ENCODE peak calls at places on chromosomes 1 and 21, in ten cellular contexts. M is GM18507, Y is MCF 10A, D is upper lobe of right lung, A is EL, J is tibial artery, H is fibroblast of lung, P is cortex of kidney, S is SHP77, O is RPMI7951. Q is an unnamed sample.

GRCh38 chr21:37367758-37368535 is 1.4 kb downstream of the DYRK1A start:
- DNase-seq in D (peak), M (no peak), H (peak), J (peak), S (no peak), P (no peak), A (peak), Y (peak), O (peak), Q (no peak)

GRCh38 chr1:203121186-203122015 is 6.1 kb upstream of the ADORA1 start:
- DNase-seq in S (no peak), O (no peak), H (no peak), P (no peak), M (no peak), Y (no peak), A (no peak), D (no peak), J (peak), Q (no peak)

GRCh38 chr1:46530791-46531409 is 20.5 kb downstream of the KNCN start:
- DNase-seq in S (no peak), P (no peak), O (no peak), A (no peak), M (no peak), J (no peak), Y (no peak), H (no peak), D (no peak), Q (no peak)

GRCh38 chr21:41133896-41134522 is 34.0 kb upstream of the BACE2 start:
- DNase-seq in H (peak), P (no peak), A (peak), D (no peak), S (peak), Y (peak), M (no peak), O (peak), J (no peak), Q (no peak)

GRCh38 chr1:226364129-226364899 is 43.6 kb downstream of the PARP1 start:
- DNase-seq in D (no peak), O (no peak), Y (no peak), S (no peak), M (no peak), J (no peak), H (peak), P (no peak), A (no peak), Q (no peak)

GRCh38 chr1:92475029-92475428 is 11.7 kb downstream of the GFI1 start:
- DNase-seq in H (no peak), O (no peak), Y (no peak), M (no peak), J (no peak), S (no peak), A (no peak), D (no peak), P (no peak), Q (no peak)

GRCh38 chr1:185821612-185822385 is 87.6 kb downstream of the HMCN1 start:
- DNase-seq in O (peak), A (peak), P (no peak), S (no peak), H (no peak), J (no peak), M (no peak), Y (peak), D (no peak), Q (no peak)

GRCh38 chr1:3695326-3696217 is 43.3 kb downstream of the TP73 start:
- DNase-seq in H (peak), Y (peak), P (no peak), J (no peak), M (peak), A (peak), O (peak), S (peak), D (peak), Q (no peak)

GRCh38 chr1:161200421-161200991 is 1.7 kb upstream of the ADAMTS4 start:
- DNase-seq in Y (no peak), H (no peak), O (no peak), J (no peak), D (no peak), P (no peak), S (no peak), A (no peak), M (no peak), Q (no peak)

GRCh38 chr1:26959722-26960624 is at the start of gene KDF1:
- DNase-seq in S (no peak), P (peak), J (no peak), D (peak), M (no peak), A (no peak), H (no peak), O (no peak), Y (peak), Q (no peak)

GRCh38 chr1:234528073-234528865 is 49.3 kb upstream of the TARBP1 start:
- DNase-seq in O (peak), Y (no peak), S (no peak), P (no peak), A (no peak), J (no peak), M (no peak), H (no peak), D (no peak), Q (no peak)

GRCh38 chr1:243507001-243507671 is 251.3 kb downstream of the SDCCAG8 start:
- DNase-seq in S (no peak), O (no peak), Y (no peak), A (no peak), P (no peak), D (no peak), J (no peak), M (no peak), H (no peak), Q (no peak)

GRCh38 chr1:211547710-211548109 is 31.3 kb downstream of the SLC30A1 start:
- DNase-seq in D (no peak), O (no peak), S (no peak), Y (no peak), H (no peak), A (no peak), J (no peak), P (no peak), M (no peak), Q (no peak)

GRCh38 chr1:147077936-147078605 is 94.2 kb downstream of the PRKAB2 start:
- DNase-seq in P (no peak), H (no peak), Y (no peak), O (no peak), D (no peak), S (no peak), A (no peak), M (no peak), J (no peak), Q (no peak)

GRCh38 chr1:27350673-27351540 is 9.1 kb downstream of the SYTL1 start:
- DNase-seq in J (no peak), S (no peak), M (no peak), O (no peak), D (peak), H (peak), A (no peak), P (no peak), Y (no peak), Q (no peak)

GRCh38 chr1:166080965-166081870 is 85.6 kb downstream of the FAM78B start:
- DNase-seq in M (no peak), O (peak), A (no peak), S (no peak), J (no peak), D (no peak), H (no peak), P (no peak), Y (no peak), Q (no peak)

GRCh38 chr1:183732251-183732650 is 72.7 kb upstream of the RGL1 start:
- DNase-seq in S (no peak), P (no peak), Y (no peak), H (peak), A (no peak), D (no peak), M (no peak), J (no peak), O (no peak), Q (no peak)

GRCh38 chr1:202367200-202367742 is 18.8 kb downstream of the PPP1R12B start:
- DNase-seq in D (no peak), A (no peak), O (peak), S (no peak), J (no peak), H (no peak), M (no peak), Y (no peak), P (no peak), Q (no peak)

GRCh38 chr1:169515641-169516040 is 29.9 kb upstream of the SLC19A2 start:
- DNase-seq in S (no peak), J (no peak), Y (no peak), M (no peak), A (no peak), H (no peak), D (no peak), P (no peak), O (no peak), Q (no peak)

GRCh38 chr1:196209265-196209664 is 399.0 kb downstream of the KCNT2 start:
- DNase-seq in J (no peak), P (no peak), Y (no peak), H (no peak), A (no peak), M (no peak), D (no peak), S (no peak), O (no peak), Q (no peak)

GRCh38 chr1:121595089-121595488 is 410.3 kb downstream of the SRGAP2C start:
- DNase-seq in M (no peak), Y (no peak), D (no peak), A (no peak), J (no peak), O (no peak), H (no peak), S (no peak), P (no peak), Q (no peak)

GRCh38 chr1:64212023-64212422 is 8.6 kb downstream of the UBE2U start:
- DNase-seq in P (no peak), M (no peak), J (no peak), O (peak), D (no peak), S (no peak), A (peak), H (peak), Y (no peak), Q (no peak)

GRCh38 chr21:16192900-16193299 is 463.1 kb downstream of the USP25 start:
- DNase-seq in Y (peak), S (no peak), H (peak), A (peak), J (no peak), M (no peak), D (no peak), O (no peak), P (no peak), Q (no peak)

GRCh38 chr1:169108897-169109560 is 2.5 kb downstream of the ATP1B1 start:
- DNase-seq in H (no peak), M (no peak), S (peak), O (peak), Y (peak), J (no peak), P (no peak), A (peak), D (peak), Q (no peak)

GRCh38 chr1:34057347-34057746 is 107.7 kb downstream of the CSMD2 start:
- DNase-seq in M (no peak), Y (no peak), P (no peak), J (no peak), O (no peak), A (no peak), H (no peak), D (no peak), S (no peak), Q (no peak)

GRCh38 chr1:216621536-216621935 is 101.7 kb downstream of the ESRRG start:
- DNase-seq in S (no peak), M (no peak), D (no peak), H (no peak), P (no peak), A (no peak), Y (no peak), J (no peak), O (no peak), Q (no peak)

GRCh38 chr1:210935905-210936304 is 198.0 kb downstream of the KCNH1 start:
- DNase-seq in M (no peak), H (no peak), O (no peak), P (no peak), D (no peak), Y (no peak), S (no peak), J (no peak), A (no peak), Q (no peak)

GRCh38 chr1:221274373-221274772 is 395.1 kb downstream of the HLX start:
- DNase-seq in H (no peak), Y (no peak), M (no peak), J (no peak), S (peak), D (no peak), A (no peak), P (no peak), O (no peak), Q (no peak)

GRCh38 chr1:224500802-224501201 is 66.2 kb upstream of the WDR26 start:
- DNase-seq in P (no peak), J (no peak), M (no peak), O (no peak), Y (no peak), D (no peak), H (no peak), S (no peak), A (no peak), Q (no peak)

GRCh38 chr21:29092102-29092959 is 18.9 kb upstream of the CCT8 start:
- DNase-seq in A (peak), H (peak), M (no peak), D (no peak), O (peak), P (no peak), S (no peak), Y (peak), J (no peak), Q (no peak)

GRCh38 chr1:1778827-1779675 is 781 bp upstream of the NADK start:
- DNase-seq in S (peak), P (no peak), A (peak), D (peak), M (peak), J (peak), O (peak), Y (peak), H (no peak), Q (no peak)

GRCh38 chr21:41459884-41460534 is 34.0 kb downstream of the MX1 start:
- DNase-seq in S (no peak), A (peak), O (no peak), D (no peak), Y (no peak), M (no peak), P (no peak), J (no peak), H (no peak), Q (no peak)

GRCh38 chr1:236848274-236848925 is 53.3 kb downstream of the MTR start:
- DNase-seq in M (no peak), O (no peak), S (no peak), D (no peak), Y (no peak), P (no peak), H (no peak), A (no peak), J (no peak), Q (no peak)

GRCh38 chr1:43329995-43330751 is 7.4 kb upstream of the MPL start:
- DNase-seq in M (peak), P (no peak), H (peak), S (no peak), A (peak), D (peak), Y (peak), J (peak), O (peak), Q (peak)

GRCh38 chr1:35707253-35708178 is 11.2 kb downstream of the C1orf216 start:
- DNase-seq in S (peak), Y (no peak), H (no peak), P (no peak), M (no peak), A (peak), D (no peak), J (no peak), O (peak), Q (no peak)

GRCh38 chr1:180309338-180309737 is 79.3 kb downstream of the LHX4 start:
- DNase-seq in D (no peak), M (no peak), P (no peak), A (peak), H (peak), Y (peak), O (peak), J (no peak), S (no peak), Q (no peak)

GRCh38 chr1:228035844-228036243 is 29.0 kb downstream of the WNT3A start:
- DNase-seq in Y (no peak), P (no peak), S (no peak), D (peak), A (no peak), O (no peak), J (no peak), M (no peak), H (no peak), Q (no peak)

GRCh38 chr1:33454646-33455282 is 17.7 kb upstream of the ZSCAN20 start:
- DNase-seq in A (no peak), M (no peak), S (no peak), P (no peak), O (peak), D (peak), J (no peak), Y (no peak), H (peak), Q (peak)

GRCh38 chr1:19222979-19223824 is 13.1 kb upstream of the UBR4 start:
- DNase-seq in M (no peak), H (no peak), P (no peak), D (no peak), S (no peak), J (peak), Y (no peak), O (peak), A (peak), Q (no peak)

Q was measured in brain pericyte.